ENCODE peak calls at places on chromosomes 5 and 9, in eight cellular contexts. R is psoas muscle, U is GM10248, M is prostate gland, H is heart left ventricle, C is WERI-Rb-1, B is OCI-LY7, S is H9. D is an unnamed sample.

GRCh38 chr9:131678499-131679111 is 61.3 kb downstream of the RAPGEF1 start:
- DNase-seq in R (peak; percentile 82), U (peak; percentile 87), M (peak; percentile 58), H (peak; percentile 84), C (peak; percentile 42), B (peak; percentile 90), S (no peak), D (no peak)

GRCh38 chr5:180069589-180070247 is 1.8 kb downstream of the RNF130 start:
- DNase-seq in R (no peak), U (no peak), M (peak; percentile 16), H (peak; percentile 33), C (peak; percentile 23), B (no peak), S (no peak), D (no peak)

GRCh38 chr5:77192444-77193050 is 17.9 kb upstream of the PDE8B start:
- DNase-seq in R (no peak), U (no peak), M (no peak), H (no peak), C (no peak), B (no peak), S (no peak), D (no peak)

GRCh38 chr5:141636106-141636412 is 590 bp downstream of the HDAC3 start:
- DNase-seq in R (no peak), U (no peak), M (no peak), H (no peak), C (no peak), B (no peak), S (no peak), D (no peak)

GRCh38 chr9:106927916-106928315 is 65.0 kb downstream of the ZNF462 start:
- DNase-seq in R (no peak), U (no peak), M (no peak), H (no peak), C (no peak), B (no peak), S (no peak), D (no peak)

GRCh38 chr5:96569770-96570169 is 92.4 kb upstream of the CAST start:
- DNase-seq in R (no peak), U (no peak), M (no peak), H (no peak), C (no peak), B (no peak), S (no peak), D (no peak)

GRCh38 chr9:36779582-36779981 is 206.9 kb downstream of the MELK start:
- DNase-seq in R (no peak), U (no peak), M (no peak), H (no peak), C (no peak), B (no peak), S (no peak), D (no peak)

GRCh38 chr5:40198736-40199135 is 481.0 kb upstream of the PTGER4 start:
- DNase-seq in R (no peak), U (no peak), M (no peak), H (no peak), C (no peak), B (no peak), S (no peak), D (no peak)

GRCh38 chr5:16540421-16540820 is 74.8 kb upstream of the ZNF622 start:
- DNase-seq in R (no peak), U (no peak), M (no peak), H (no peak), C (no peak), B (no peak), S (no peak), D (no peak)

GRCh38 chr9:116959775-116960174 is 272.7 kb downstream of the TRIM32 start:
- DNase-seq in R (no peak), U (no peak), M (no peak), H (no peak), C (peak; percentile 41), B (no peak), S (peak; percentile 38), D (peak; percentile 82)

GRCh38 chr5:127330116-127330515 is 39.5 kb downstream of the MEGF10 start:
- DNase-seq in R (no peak), U (no peak), M (no peak), H (no peak), C (no peak), B (no peak), S (no peak), D (no peak)

GRCh38 chr5:39876146-39876545 is 451.4 kb upstream of the DAB2 start:
- DNase-seq in R (no peak), U (no peak), M (no peak), H (no peak), C (no peak), B (no peak), S (no peak), D (no peak)

GRCh38 chr5:55694152-55694830 is 17.8 kb downstream of the SLC38A9 start:
- DNase-seq in R (no peak), U (no peak), M (no peak), H (no peak), C (no peak), B (peak; percentile 54), S (no peak), D (no peak)

GRCh38 chr9:131969469-131969989 is 110.1 kb downstream of the MED27 start:
- DNase-seq in R (no peak), U (no peak), M (no peak), H (no peak), C (peak; percentile 88), B (no peak), S (no peak), D (no peak)

DNA sequence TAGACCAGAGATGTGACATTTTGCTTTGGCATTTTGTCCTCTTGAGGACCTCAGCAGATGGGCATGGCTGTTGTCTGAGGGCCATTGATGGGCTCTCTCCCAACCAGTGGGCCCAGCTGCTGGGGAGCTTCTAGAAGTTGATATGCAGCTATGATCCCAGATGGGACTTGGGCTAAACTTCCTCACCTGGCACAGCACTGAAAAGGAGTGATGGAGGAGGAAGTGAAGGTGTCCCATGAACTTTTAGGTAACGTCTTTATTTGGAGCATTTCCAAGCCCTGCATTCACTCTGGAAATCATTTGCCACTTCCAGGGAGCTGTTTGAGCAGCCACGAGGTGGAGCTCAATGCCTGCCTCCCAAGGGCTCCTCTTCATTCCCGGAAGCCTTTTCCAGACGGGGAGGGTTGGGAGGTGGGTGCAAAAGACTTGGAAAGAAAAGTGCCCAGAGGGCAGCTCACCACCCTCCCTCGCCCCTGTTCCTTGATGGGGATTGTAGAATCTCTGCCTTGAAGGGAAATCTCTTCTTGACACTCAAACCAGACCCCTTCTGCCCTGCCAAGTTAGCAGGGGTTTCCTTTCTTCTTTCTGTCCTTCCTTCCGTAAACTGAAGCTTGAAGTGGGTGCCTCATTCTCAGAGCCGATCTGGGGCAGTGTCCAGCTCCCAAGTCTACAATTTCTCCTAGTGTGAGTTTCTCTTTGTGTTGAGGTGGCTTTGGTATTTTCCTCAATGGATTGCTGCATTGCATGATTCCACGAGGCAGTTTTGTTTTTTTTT is 18.1 kb upstream of the NEUROG1 start:
- DNase-seq in R (no peak), U (no peak), M (no peak), H (no peak), C (peak; percentile 69), B (no peak), S (peak; percentile 76), D (peak; percentile 41)
- TF ChIP-seq CTCF in R (peak; percentile 6), U (no peak), M (no peak), H (no peak), C (peak; percentile 83), B (peak; percentile 33), S (peak; percentile 73), D (peak; percentile 27)

DNA sequence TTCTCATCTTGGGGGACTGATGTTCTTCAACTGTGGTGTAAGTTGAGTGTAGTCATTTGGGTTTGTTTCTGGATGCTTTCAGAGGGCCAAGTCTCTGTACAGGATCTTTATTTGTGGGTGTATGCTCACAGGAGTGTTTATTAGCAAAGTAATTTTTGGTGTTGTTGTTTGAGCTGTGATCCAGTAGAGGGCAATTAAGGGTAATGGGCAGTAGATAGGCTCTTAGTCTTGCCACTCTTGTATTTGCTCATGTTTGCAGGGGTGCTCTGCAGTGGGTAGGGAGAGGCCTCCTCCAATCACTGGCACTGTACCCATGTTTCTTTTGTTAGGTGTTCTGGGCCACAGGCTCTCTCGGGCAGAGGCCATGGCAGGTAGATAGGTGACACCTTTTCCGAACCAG is 45.9 kb upstream of the ITGA2 start:
- DNase-seq in R (no peak), U (no peak), M (no peak), H (no peak), C (no peak), B (peak; percentile 4), S (no peak), D (no peak)
- TF ChIP-seq CTCF in R (no peak), U (no peak), M (no peak), H (no peak), C (no peak), B (peak; percentile 42), S (peak; percentile 32), D (no peak)

GRCh38 chr9:89390578-89390977 is 72.3 kb downstream of the SECISBP2 start:
- DNase-seq in R (no peak), U (no peak), M (no peak), H (no peak), C (no peak), B (no peak), S (no peak), D (no peak)

GRCh38 chr9:89387970-89388867 is 69.9 kb downstream of the SECISBP2 start:
- DNase-seq in R (peak; percentile 76), U (no peak), M (peak; percentile 33), H (no peak), C (no peak), B (no peak), S (no peak), D (no peak)

GRCh38 chr9:89390068-89390555 is 71.8 kb downstream of the SECISBP2 start:
- DNase-seq in R (no peak), U (no peak), M (no peak), H (no peak), C (no peak), B (no peak), S (no peak), D (no peak)

GRCh38 chr9:89387197-89387849 is 69.0 kb downstream of the SECISBP2 start:
- DNase-seq in R (no peak), U (no peak), M (no peak), H (no peak), C (no peak), B (no peak), S (no peak), D (no peak)

DNA sequence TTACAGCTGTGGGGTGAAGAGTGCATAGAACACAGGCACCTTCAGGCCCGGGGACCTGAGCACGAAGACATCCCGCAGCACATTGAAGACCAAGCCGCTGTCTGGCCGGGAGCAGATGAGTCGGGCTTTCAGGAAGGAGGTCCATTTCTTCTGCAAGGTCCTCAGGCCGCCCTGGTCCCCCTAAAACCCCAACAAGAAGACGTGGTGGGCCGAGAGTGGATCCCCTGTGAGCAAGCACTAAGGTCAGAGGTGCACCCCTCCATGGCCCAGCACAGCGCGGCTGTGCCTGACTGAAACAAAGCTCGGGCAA is 70.5 kb downstream of the SECISBP2 start:
- DNase-seq in R (no peak), U (no peak), M (no peak), H (no peak), C (no peak), B (no peak), S (no peak), D (no peak)
- TF ChIP-seq CTCF in R (no peak), U (no peak), M (no peak), H (no peak), C (no peak), B (no peak), S (no peak), D (no peak)

DNA sequence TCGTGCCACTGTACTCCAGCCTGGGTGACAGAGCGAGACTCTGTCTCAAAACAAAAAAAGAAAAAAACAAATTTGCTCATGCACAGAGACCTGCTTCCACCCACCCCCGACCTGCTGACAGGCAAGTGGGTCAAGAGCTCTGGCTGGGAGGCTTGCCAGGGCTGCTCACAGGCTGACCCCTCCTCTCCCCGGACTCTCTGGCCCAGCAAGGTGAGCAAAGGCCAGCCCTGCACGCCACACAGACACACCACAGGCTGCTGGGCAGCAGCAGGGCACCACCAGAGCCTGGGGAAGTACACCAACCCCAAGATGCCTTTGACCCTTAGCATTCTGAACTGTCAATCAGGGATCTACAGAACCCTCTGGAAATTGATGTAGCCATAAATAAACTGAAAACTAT is 29.2 kb downstream of the NSUN2 start:
- DNase-seq in R (no peak), U (no peak), M (no peak), H (no peak), C (no peak), B (no peak), S (no peak), D (no peak)
- TF ChIP-seq CTCF in R (no peak), U (no peak), M (no peak), H (no peak), C (no peak), B (no peak), S (no peak), D (no peak)